ENCODE peak calls at places on chromosomes 1 and 21, in eight cellular contexts. A is IMR-90, M is breast epithelium, O is mucosa of descending colon, C is AG04450, H is ovary, Z is aorta, V is fibroblast of mammary gland. Q is an unnamed sample.

GRCh38 chr1:113615425-113615824 is 143.9 kb downstream of the PHTF1 start:
- DNase-seq in V (peak), A (peak), C (no peak), O (no peak), Z (no peak), M (no peak), H (no peak), Q (no peak)

GRCh38 chr1:78101514-78101913 is 55.7 kb downstream of the GIPC2 start:
- DNase-seq in O (no peak), C (peak), M (no peak), A (peak), Z (no peak), V (peak), H (no peak), Q (no peak)

GRCh38 chr1:174998569-174999215 is 1.1 kb upstream of the CACYBP start:
- DNase-seq in O (no peak), C (no peak), Z (no peak), M (no peak), V (peak), A (peak), H (no peak), Q (peak)

GRCh38 chr1:167713330-167714081 is 8.3 kb upstream of the MPZL1 start:
- DNase-seq in C (no peak), A (peak), Z (peak), O (peak), H (peak), M (no peak), V (no peak), Q (no peak)

GRCh38 chr1:32742132-32742947 is 39.8 kb upstream of the SYNC start:
- DNase-seq in C (no peak), Z (no peak), H (peak), A (no peak), M (peak), V (no peak), O (peak), Q (no peak)

GRCh38 chr21:39014751-39015150 is 168.5 kb downstream of the PSMG1 start:
- DNase-seq in M (no peak), H (no peak), V (peak), O (no peak), C (peak), Z (peak), A (peak), Q (no peak)

GRCh38 chr1:99680258-99680657 is 34.3 kb downstream of the PALMD start:
- DNase-seq in A (peak), V (peak), O (no peak), H (no peak), Z (no peak), C (no peak), M (no peak), Q (no peak)

GRCh38 chr1:15616704-15617172 is 520 bp upstream of the DDI2 start:
- DNase-seq in O (peak), Z (no peak), V (peak), C (no peak), A (peak), H (peak), M (no peak), Q (no peak)

GRCh38 chr1:59432531-59433439 is 135.9 kb downstream of the FGGY start:
- DNase-seq in V (no peak), C (no peak), M (no peak), H (no peak), A (no peak), O (no peak), Z (no peak), Q (no peak)

GRCh38 chr1:54284781-54285563 is 85.0 kb downstream of the MRPL37 start:
- DNase-seq in A (no peak), M (no peak), H (no peak), V (no peak), Z (no peak), C (no peak), O (no peak), Q (no peak)

GRCh38 chr1:68615303-68615702 is 118.4 kb upstream of the DEPDC1 start:
- DNase-seq in C (no peak), M (no peak), V (no peak), A (no peak), O (no peak), H (no peak), Z (no peak), Q (no peak)

GRCh38 chr1:210236386-210236839 is 3.8 kb downstream of the SERTAD4 start:
- DNase-seq in V (peak), O (no peak), H (no peak), A (peak), C (no peak), Z (no peak), M (no peak), Q (no peak)

GRCh38 chr1:59315529-59316433 is 18.9 kb downstream of the FGGY start:
- DNase-seq in V (no peak), A (no peak), M (no peak), C (no peak), H (no peak), O (no peak), Z (no peak), Q (no peak)

GRCh38 chr1:151514366-151514765 is 3.2 kb downstream of the CGN start:
- DNase-seq in Z (no peak), A (no peak), M (no peak), O (no peak), C (no peak), V (no peak), H (no peak), Q (no peak)

GRCh38 chr1:230114245-230114651 is 47.2 kb downstream of the GALNT2 start:
- DNase-seq in H (peak), V (peak), M (no peak), C (no peak), Z (no peak), A (peak), O (no peak), Q (no peak)
- H3K4me3 ChIP-seq in H (no peak), V (peak), M (no peak), C (peak), Z (no peak), A (peak), O (no peak), Q (no peak)

GRCh38 chr1:39082140-39082799 is 56.1 kb downstream of the NDUFS5 start:
- DNase-seq in V (no peak), O (no peak), M (no peak), Z (no peak), C (no peak), A (no peak), H (no peak), Q (no peak)
- H3K4me3 ChIP-seq in V (peak), O (no peak), M (peak), Z (peak), C (peak), A (no peak), H (peak), Q (peak)

DNA sequence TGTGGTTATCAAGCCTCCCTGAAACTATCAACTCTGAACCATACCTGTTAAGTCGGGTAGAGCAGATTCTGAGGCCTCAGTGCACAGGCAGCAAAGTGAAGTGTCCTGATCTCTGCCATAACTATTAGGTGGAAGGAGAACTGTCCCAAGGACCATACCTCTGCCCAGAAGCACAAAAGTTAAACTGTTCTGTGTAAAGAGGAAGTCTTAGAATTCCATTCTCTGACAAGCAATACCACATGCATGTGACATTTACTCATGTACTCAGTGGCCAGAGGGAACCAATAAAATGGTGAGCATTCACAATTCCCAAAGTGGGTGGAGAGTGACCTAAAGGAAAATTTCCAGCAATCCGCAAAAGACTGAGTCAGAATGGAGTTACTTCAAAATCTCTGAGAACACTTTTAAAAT is 61.0 kb downstream of the TOR3A start:
- DNase-seq in M (no peak), C (peak), O (no peak), Z (no peak), V (peak), H (no peak), A (peak), Q (no peak)
- H3K4me3 ChIP-seq in M (peak), C (peak), O (no peak), Z (peak), V (peak), H (no peak), A (peak), Q (peak)

GRCh38 chr1:61081637-61082335 is 575 bp upstream of the NFIA start:
- DNase-seq in H (peak), Z (peak), A (peak), V (peak), C (no peak), O (peak), M (peak), Q (no peak)

GRCh38 chr1:61079898-61080336 is 2.4 kb upstream of the NFIA start:
- DNase-seq in O (peak), V (peak), C (peak), M (peak), Z (peak), H (peak), A (peak), Q (no peak)

GRCh38 chr1:61080408-61081134 is 1.8 kb upstream of the NFIA start:
- DNase-seq in V (no peak), O (no peak), H (no peak), C (no peak), A (no peak), Z (no peak), M (no peak), Q (no peak)

GRCh38 chr1:61082336-61083013 is at the start of gene NFIA:
- DNase-seq in Z (peak), O (peak), C (no peak), M (peak), V (peak), H (peak), A (peak), Q (no peak)

GRCh38 chr1:61081135-61081636 is 1.2 kb upstream of the NFIA start:
- DNase-seq in A (no peak), M (no peak), Z (no peak), H (no peak), O (no peak), C (no peak), V (no peak), Q (no peak)
- H3K4me3 ChIP-seq in A (no peak), M (peak), Z (peak), H (peak), O (no peak), C (peak), V (peak), Q (peak)